ENCODE peak calls at places on chromosomes 4 and X, in four cellular contexts. E is A549, D is HepG2, W is HL-60. F is an unnamed sample.

GRCh38 chr4:100984901-100985300 is 362.4 kb downstream of the PPP3CA start:
- DNase-seq in E (no peak), D (no peak), W (no peak), F (no peak)

GRCh38 chr4:45453258-45453841 is 670.5 kb downstream of the GABRG1 start:
- DNase-seq in E (peak), D (peak), W (peak), F (peak)

GRCh38 chrX:18649498-18649951 is 22.4 kb downstream of the RS1 start:
- DNase-seq in E (no peak), D (no peak), W (no peak), F (no peak)

GRCh38 chr4:183348706-183349659 is 26.8 kb upstream of the CLDN24 start:
- DNase-seq in E (peak), D (no peak), W (no peak), F (no peak)

GRCh38 chr4:10256203-10256602 is 139.6 kb upstream of the WDR1 start:
- DNase-seq in E (no peak), D (no peak), W (no peak), F (no peak)

GRCh38 chr4:71270901-71271300 is 67.9 kb upstream of the SLC4A4 start:
- DNase-seq in E (peak), D (peak), W (no peak), F (no peak)

GRCh38 chrX:130111220-130111934 is 1.1 kb upstream of the ELF4 start:
- DNase-seq in E (peak), D (no peak), W (no peak), F (no peak)

GRCh38 chr4:55758081-55758480 is 61.5 kb upstream of the EXOC1L start:
- DNase-seq in E (no peak), D (no peak), W (no peak), F (no peak)

DNA sequence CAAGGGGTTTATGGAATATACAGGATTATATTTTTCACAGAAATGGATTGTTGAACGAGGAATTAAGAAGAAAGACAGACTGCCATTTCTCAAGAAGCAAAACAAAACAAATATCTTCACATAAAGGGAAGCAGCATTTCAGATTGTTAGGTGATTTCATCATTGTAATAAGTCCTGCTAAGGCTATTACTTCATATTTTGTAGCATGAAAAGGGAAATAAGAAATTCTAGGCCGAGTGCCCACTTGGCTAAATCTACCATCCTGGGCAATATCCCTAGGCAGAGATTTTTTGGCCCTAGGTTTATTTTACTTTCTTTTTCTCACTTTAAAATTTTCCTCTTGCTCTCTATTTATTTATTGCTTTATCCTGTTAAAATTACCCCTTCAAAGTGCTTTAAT is 142.4 kb downstream of the PDGFC start:
- DNase-seq in E (no peak), D (no peak), W (peak), F (no peak)
- TF ChIP-seq REST in E (no peak), D (no peak), W (no peak), F (no peak)

DNA sequence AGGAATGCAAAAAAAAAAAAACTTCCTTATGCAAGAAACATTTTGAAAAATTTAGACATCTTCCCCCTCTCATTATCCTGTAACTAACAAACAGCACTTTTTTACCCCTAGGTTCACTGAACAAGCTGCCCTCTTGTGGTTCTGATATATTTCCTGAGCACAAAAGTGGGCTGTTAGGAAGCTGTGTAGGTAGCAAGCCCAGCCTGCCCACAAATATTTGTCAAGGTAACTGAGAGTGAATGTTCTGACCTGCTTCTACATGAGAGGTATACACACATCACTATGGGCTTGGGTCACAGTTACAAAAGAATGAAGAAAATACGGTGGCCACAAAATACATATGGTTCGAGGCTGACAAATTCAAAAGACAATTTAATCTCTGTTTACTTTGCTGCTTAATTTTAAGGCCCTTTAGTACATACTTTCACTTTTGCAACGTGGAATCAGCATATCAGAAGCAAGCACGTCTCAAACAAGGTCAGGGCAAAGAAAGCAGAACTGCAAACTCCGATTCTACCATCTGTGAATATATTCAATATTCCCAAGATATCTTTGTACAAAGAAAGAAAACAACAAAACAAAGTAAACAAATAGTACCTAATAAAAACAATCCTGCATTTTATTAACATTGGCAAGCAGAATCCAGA is 78.6 kb downstream of the RBM47 start:
- DNase-seq in E (peak), D (peak), W (peak), F (peak)
- TF ChIP-seq CTCF in E (peak), D (peak), W (no peak), F (peak)

GRCh38 chr4:141220655-141221605 is at the start of gene ZNF330:
- DNase-seq in E (peak), D (peak), W (peak), F (peak)
- TF ChIP-seq REST in E (no peak), D (no peak), W (peak), F (peak)

DNA sequence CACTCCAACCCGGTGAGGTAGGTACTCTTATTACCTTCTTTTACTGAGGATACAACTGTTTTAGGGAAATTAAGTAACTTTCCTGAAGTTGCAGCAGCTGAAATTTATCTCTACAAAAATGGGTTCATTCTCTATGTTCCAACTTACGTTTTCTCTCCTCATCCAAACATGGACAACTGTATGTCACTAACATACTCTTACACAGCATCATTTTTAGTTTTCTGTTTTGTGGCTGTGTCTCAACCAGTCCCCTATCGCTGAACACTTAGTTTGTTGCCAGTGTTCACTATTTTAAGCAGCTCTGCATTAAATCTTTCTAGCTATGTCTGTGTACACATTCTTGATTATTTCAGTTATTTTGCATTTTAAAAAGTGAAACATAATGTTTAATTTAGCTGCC is 3.6 kb downstream of the SGMS2 start:
- DNase-seq in E (no peak), D (no peak), W (no peak), F (no peak)
- TF ChIP-seq CTCF in E (no peak), D (no peak), W (no peak), F (no peak)

GRCh38 chrX:6981718-6982406 is 165.7 kb upstream of the STS start:
- DNase-seq in E (no peak), D (no peak), W (no peak), F (no peak)
- TF ChIP-seq REST in E (no peak), D (no peak), W (no peak), F (no peak)

F was measured in Panc1.